ENCODE peak calls at places on chromosomes 7 and 10, in five cellular contexts. I is kidney, W is stomach, G is tibial artery, T is IMR-90. H is an unnamed sample.

GRCh38 chr7:4958477-4959301 is at the start of gene MMD2:
- DNase-seq in W (no peak), T (no peak), I (peak; percentile 63), G (no peak), H (no peak)

GRCh38 chr7:114081606-114082425 is 163.0 kb upstream of the PPP1R3A start:
- DNase-seq in G (no peak), W (no peak), I (no peak), T (peak; percentile 70), H (no peak)

GRCh38 chr10:125118701-125119100 is 41.7 kb downstream of the CTBP2 start:
- DNase-seq in I (no peak), T (no peak), W (no peak), G (peak; percentile 61), H (no peak)

GRCh38 chr10:103802081-103802480 is 53.3 kb downstream of the SH3PXD2A start:
- DNase-seq in I (no peak), W (no peak), T (no peak), G (no peak), H (no peak)

GRCh38 chr7:70703785-70704184 is 428.2 kb upstream of the GALNT17 start:
- DNase-seq in I (no peak), T (no peak), G (no peak), W (no peak), H (no peak)

GRCh38 chr7:27130540-27131389 is at the start of gene HOXA4:
- DNase-seq in T (peak; percentile 83), W (peak; percentile 69), G (peak; percentile 97), I (peak; percentile 98), H (peak; percentile 77)

GRCh38 chr7:50355817-50356178 is 51.3 kb downstream of the IKZF1 start:
- DNase-seq in T (no peak), W (no peak), I (no peak), G (no peak), H (no peak)

GRCh38 chr10:27448926-27449325 is 55.2 kb upstream of the RAB18 start:
- DNase-seq in T (peak; percentile 68), I (no peak), W (no peak), G (no peak), H (no peak)

GRCh38 chr7:67364441-67365017 is 367.9 kb downstream of the TYW1 start:
- DNase-seq in G (no peak), W (no peak), T (no peak), I (no peak), H (no peak)

GRCh38 chr7:151048911-151049463 is 656 bp downstream of the ASIC3 start:
- DNase-seq in I (no peak), G (no peak), W (no peak), T (no peak), H (no peak)

GRCh38 chr7:93690021-93690420 is 115.5 kb upstream of the CALCR start:
- DNase-seq in G (no peak), W (no peak), T (no peak), I (no peak), H (no peak)

GRCh38 chr7:35450456-35450855 is 196.6 kb upstream of the TBX20 start:
- DNase-seq in G (no peak), T (no peak), I (no peak), W (no peak), H (no peak)

GRCh38 chr7:82235710-82236109 is 207.9 kb downstream of the CACNA2D1 start:
- DNase-seq in G (no peak), T (peak; percentile 64), I (no peak), W (no peak), H (no peak)

GRCh38 chr10:43237128-43237527 is 29.7 kb downstream of the RASGEF1A start:
- DNase-seq in W (no peak), G (peak; percentile 37), T (no peak), I (peak; percentile 38), H (no peak)

GRCh38 chr7:33806284-33807157 is 98.8 kb upstream of the BMPER start:
- DNase-seq in T (peak; percentile 10), I (no peak), G (no peak), W (peak; percentile 56), H (no peak)

GRCh38 chr7:158094671-158095256 is 492.9 kb downstream of the PTPRN2 start:
- DNase-seq in T (no peak), I (peak; percentile 26), G (no peak), W (peak; percentile 16), H (no peak)

GRCh38 chr10:68103237-68103866 is 5.9 kb upstream of the MYPN start:
- DNase-seq in G (no peak), T (no peak), I (no peak), W (no peak), H (no peak)

GRCh38 chr7:136336932-136337331 is 359.8 kb upstream of the MTPN start:
- DNase-seq in I (no peak), G (no peak), T (no peak), W (no peak), H (no peak)

GRCh38 chr7:103710247-103710646 is 264.2 kb upstream of the SLC26A5 start:
- DNase-seq in G (no peak), I (no peak), T (peak; percentile 71), W (no peak), H (no peak)

GRCh38 chr7:114703677-114704076 is 218.2 kb upstream of the MDFIC start:
- DNase-seq in G (no peak), W (no peak), T (peak; percentile 42), I (no peak), H (no peak)

GRCh38 chr7:132245539-132245938 is 330.7 kb downstream of the PLXNA4 start:
- DNase-seq in I (no peak), T (no peak), W (no peak), G (no peak), H (no peak)

GRCh38 chr10:108204528-108205313 is 1040.2 kb upstream of the SORCS1 start:
- DNase-seq in T (no peak), W (no peak), G (no peak), I (no peak), H (no peak)

GRCh38 chr10:113087082-113088029 is 137.3 kb downstream of the TCF7L2 start:
- DNase-seq in G (peak; percentile 85), I (peak; percentile 74), W (peak; percentile 66), T (peak; percentile 100), H (peak; percentile 67)

DNA sequence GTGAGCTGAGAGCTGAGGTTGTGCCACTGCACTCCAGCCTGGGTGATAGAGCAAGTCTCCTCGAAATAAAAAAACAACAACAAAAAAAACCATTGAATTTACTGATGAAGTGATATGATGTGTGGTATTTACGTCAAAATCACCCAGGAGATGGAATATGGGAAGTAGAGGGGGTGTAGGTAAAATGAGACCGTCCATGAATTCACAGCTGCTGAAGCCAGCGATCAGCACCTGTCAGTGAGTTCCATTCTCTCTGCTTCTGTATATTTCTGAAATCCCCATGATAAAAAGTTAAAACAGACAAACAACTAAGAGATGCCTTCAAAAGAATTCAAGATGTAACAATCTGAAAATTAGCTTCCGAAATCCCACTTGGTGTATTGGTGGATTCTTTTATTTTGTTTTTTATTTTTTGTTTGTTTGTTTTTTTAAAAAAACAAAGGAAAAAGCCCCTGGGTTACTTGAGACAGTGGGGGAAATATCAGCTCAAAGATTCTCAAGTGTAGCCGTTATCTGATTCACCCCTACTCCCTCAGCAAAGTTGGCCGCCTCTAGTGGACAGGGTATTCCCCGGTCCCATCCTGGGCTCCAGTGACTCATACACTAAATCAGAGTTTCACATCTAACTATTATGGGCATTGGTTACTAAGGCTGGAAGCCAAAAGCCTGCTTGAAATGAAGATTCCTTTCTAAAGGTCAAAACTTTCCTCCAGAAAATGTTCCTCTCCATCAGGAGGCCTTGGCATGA is 76.4 kb downstream of the MAP3K8 start:
- DNase-seq in I (no peak), W (no peak), T (peak; percentile 74), G (peak; percentile 73), H (peak; percentile 63)
- TF ChIP-seq CTCF in I (no peak), W (no peak), T (peak; percentile 18), G (peak; percentile 29), H (no peak)

GRCh38 chr10:4766449-4766848 is 59.6 kb upstream of the AKR1E2 start:
- DNase-seq in G (no peak), T (peak; percentile 18), W (no peak), I (no peak), H (no peak)
- H3K4me1 ChIP-seq in G (peaks cover 22% of the 10 kb centered on the region), T (peaks cover 20% of the 10 kb centered on the region), W (no peaks in the 10 kb centered on the region), I (no peaks in the 10 kb centered on the region), H (no peaks in the 10 kb centered on the region)

GRCh38 chr7:69403169-69403568 is 195.1 kb upstream of the AUTS2 start:
- DNase-seq in W (no peak), T (no peak), I (no peak), G (no peak), H (no peak)
- TF ChIP-seq CTCF in W (no peak), T (no peak), I (peak; percentile 12), G (no peak), H (no peak)

GRCh38 chr10:21614000-21614399 is 80.0 kb downstream of the MLLT10 start:
- DNase-seq in T (no peak), W (no peak), G (no peak), I (no peak), H (no peak)

DNA sequence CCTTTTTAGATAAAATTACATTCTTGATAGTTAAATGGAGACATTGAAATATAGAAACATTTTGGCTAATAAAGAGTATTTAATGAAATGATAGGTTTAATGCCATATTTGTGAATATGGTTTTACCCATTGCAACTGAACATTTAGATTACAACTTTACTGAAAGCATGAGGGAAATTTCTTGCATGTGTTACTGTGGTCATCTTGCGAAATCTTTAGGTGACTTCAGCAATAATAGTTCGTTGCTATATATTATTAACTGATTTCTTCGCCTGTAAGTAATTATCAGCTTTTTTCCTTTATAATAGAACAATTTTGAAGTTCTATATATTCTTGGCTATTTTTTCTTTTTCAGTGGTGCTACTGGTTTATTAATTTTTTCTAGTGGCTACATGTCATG is 83.2 kb downstream of the MLLT10 start:
- DNase-seq in I (no peak), W (no peak), T (no peak), G (no peak), H (no peak)
- H3K4me1 ChIP-seq in I (no peaks in the 10 kb centered on the region), W (no peaks in the 10 kb centered on the region), T (no peaks in the 10 kb centered on the region), G (no peaks in the 10 kb centered on the region), H (peaks cover 3% of the 10 kb centered on the region)

DNA sequence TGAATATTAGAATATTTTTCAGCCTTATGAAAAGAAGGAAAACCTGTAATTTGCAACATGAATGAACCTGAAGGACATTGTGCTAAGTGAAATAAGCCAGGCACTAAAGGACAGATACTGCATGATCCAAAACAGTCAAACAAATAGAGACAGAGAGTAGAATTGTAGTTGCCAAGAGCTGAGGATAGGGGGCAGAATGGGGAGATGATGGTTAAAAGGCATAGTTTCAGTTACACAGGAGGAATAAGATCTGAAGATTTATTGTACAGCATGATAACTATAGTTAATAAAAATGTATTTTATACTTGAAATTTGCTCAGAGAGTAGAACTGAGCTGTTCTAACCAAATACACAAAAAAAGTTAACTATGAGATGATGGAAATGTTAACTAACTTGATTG is 149.0 kb upstream of the TMEM106B start:
- DNase-seq in I (no peak), G (no peak), T (no peak), W (no peak), H (no peak)
- TF ChIP-seq CTCF in I (no peak), G (no peak), T (peak; percentile 18), W (no peak), H (no peak)

H was measured in lung.